ENCODE peak calls at places on chromosome 20, in seven cellular contexts. E, M, I, G, L, H and F are unnamed samples. For H3K4me1, the result is how much of the 10 kb centered on the place peaks cover.

GRCh38 chr20:59143326-59143725 is 20.3 kb upstream of the ZNF831 start:
- DNase-seq in E (no peak), M (no peak), I (no peak), G (no peak), L (no peak), H (no peak), F (no peak)

GRCh38 chr20:1955289-1955688 is 38.6 kb downstream of the PDYN start:
- DNase-seq in E (no peak), M (no peak), I (no peak), G (no peak), L (no peak), H (peak), F (no peak)

GRCh38 chr20:38049800-38050199 is 16.3 kb downstream of the RPRD1B start:
- DNase-seq in E (no peak), M (no peak), I (no peak), G (no peak), L (no peak), H (no peak), F (no peak)

GRCh38 chr20:63541371-63541770 is 4.2 kb upstream of the PTK6 start:
- DNase-seq in E (no peak), M (no peak), I (no peak), G (no peak), L (no peak), H (no peak), F (no peak)

GRCh38 chr20:63951398-63952209 is 4.6 kb downstream of the UCKL1 start:
- DNase-seq in E (no peak), M (no peak), I (no peak), G (peak), L (peak), H (no peak), F (no peak)

GRCh38 chr20:38751360-38751976 is 3.2 kb downstream of the ACTR5 start:
- DNase-seq in E (peak), M (peak), I (peak), G (no peak), L (no peak), H (peak), F (peak)

GRCh38 chr20:38723982-38724602 is at the start of gene SLC32A1:
- DNase-seq in E (no peak), M (no peak), I (peak), G (no peak), L (no peak), H (peak), F (no peak)

GRCh38 chr20:12358006-12358654 is 440.4 kb downstream of the BTBD3 start:
- DNase-seq in E (no peak), M (peak), I (no peak), G (no peak), L (no peak), H (peak), F (no peak)

GRCh38 chr20:16864069-16864468 is 115.9 kb downstream of the OTOR start:
- DNase-seq in E (no peak), M (no peak), I (no peak), G (no peak), L (peak), H (no peak), F (no peak)

GRCh38 chr20:634526-634925 is 18.5 kb downstream of the SRXN1 start:
- DNase-seq in E (no peak), M (no peak), I (no peak), G (no peak), L (no peak), H (peak), F (no peak)

GRCh38 chr20:17785007-17785406 is 85.2 kb downstream of the BANF2 start:
- DNase-seq in E (no peak), M (no peak), I (no peak), G (no peak), L (no peak), H (no peak), F (no peak)

GRCh38 chr20:46128310-46129151 is 10.4 kb downstream of the CD40 start:
- DNase-seq in E (no peak), M (peak), I (peak), G (no peak), L (peak), H (peak), F (no peak)

GRCh38 chr20:39378781-39379180 is 416.6 kb downstream of the DHX35 start:
- DNase-seq in E (no peak), M (no peak), I (no peak), G (no peak), L (no peak), H (no peak), F (no peak)

GRCh38 chr20:31566332-31566657 is 38.8 kb upstream of the ID1 start:
- DNase-seq in E (no peak), M (no peak), I (no peak), G (no peak), L (no peak), H (no peak), F (no peak)
- H3K4me1 ChIP-seq in E (under half), M (under half), I (under half), G (under half), L (under half), H (under half), F (under half)

GRCh38 chr20:36542516-36543186 is 1.3 kb downstream of the MYL9 start:
- DNase-seq in E (no peak), M (no peak), I (no peak), G (no peak), L (peak), H (no peak), F (no peak)
- H3K4me3 ChIP-seq in E (no peak), M (peak), I (no peak), G (peak), L (peak), H (peak), F (no peak)

DNA sequence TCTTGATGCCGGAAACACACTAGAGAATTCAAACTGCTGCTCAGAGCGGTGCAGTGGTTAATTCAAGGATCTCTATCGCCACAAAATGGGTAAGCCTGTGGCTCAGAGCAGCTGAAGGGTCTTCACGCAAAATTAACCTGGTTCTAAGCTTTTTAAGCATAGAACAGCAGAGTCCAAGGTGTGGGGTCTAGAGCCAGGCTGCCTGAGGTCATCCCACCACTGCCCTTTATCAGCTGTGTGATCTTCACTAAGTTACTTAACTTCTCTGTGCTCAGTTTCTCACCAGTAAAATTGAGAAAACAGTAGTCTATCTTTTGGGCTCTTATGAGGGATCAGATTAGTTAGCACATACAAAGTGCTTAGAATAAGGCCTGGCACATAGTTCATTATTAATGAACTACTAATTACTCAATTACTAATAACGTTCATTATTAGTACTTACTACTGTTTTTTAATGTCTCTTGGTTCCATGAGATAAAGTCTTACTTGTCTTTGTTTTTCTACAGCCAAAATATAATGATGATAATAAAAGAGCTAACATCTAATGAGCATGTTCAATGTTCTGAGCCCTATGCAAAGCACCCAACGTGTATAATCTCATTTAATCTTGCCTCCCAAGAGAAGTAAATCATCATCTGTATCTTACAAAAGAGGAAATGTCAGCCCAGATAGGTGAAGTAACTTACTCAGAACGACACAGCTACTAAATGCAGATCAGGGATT is 92.9 kb downstream of the NFATC2 start:
- DNase-seq in E (no peak), M (no peak), I (no peak), G (no peak), L (no peak), H (no peak), F (no peak)
- H3K27ac ChIP-seq in E (no peak), M (peak), I (no peak), G (no peak), L (no peak), H (no peak), F (no peak)

GRCh38 chr20:62148908-62149314 is 5.3 kb downstream of the SS18L1 start:
- DNase-seq in E (no peak), M (no peak), I (no peak), G (no peak), L (no peak), H (no peak), F (no peak)
- H3K4me1 ChIP-seq in E (under half), M (under half), I (half or more), G (under half), L (under half), H (under half), F (under half)

GRCh38 chr20:57748601-57749130 is 38.9 kb upstream of the PMEPA1 start:
- DNase-seq in E (peak), M (peak), I (no peak), G (peak), L (peak), H (peak), F (peak)
- H3K4me3 ChIP-seq in E (peak), M (no peak), I (no peak), G (no peak), L (peak), H (no peak), F (peak)

DNA sequence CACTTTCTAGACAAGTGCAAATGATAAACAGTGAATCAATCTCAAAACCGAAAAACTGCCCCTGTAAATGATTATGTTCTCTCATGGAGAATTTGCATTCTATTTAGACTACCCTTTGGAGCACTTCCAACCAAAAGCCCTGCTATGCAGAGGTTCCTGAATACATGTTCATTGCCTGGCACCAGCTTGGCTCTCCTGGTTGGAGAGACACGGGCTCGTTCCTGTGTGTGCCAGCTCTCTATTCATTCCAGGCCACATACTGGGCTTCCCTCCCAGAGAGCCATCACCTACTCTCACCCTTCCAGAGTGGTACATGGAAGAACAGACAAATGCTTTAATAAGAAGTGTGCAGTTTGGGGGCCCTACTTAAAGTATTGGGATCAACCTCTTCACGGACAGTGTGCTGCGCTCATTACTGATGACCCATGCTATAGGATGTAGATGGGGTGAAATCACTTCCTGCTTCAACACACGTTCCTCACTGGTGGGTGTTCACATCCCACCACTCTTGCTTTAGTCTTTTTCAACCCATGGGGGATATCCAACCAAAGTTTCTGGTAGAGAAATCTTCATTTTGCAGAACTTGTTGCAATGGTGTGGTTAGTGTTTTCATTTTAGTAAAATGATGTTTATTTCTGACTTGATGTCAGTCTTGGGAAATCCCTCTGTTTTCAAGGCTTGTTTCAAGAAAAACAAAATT is 38.5 kb upstream of the NAA20 start:
- DNase-seq in E (no peak), M (no peak), I (no peak), G (no peak), L (no peak), H (no peak), F (no peak)
- H3K27ac ChIP-seq in E (no peak), M (peak), I (no peak), G (no peak), L (no peak), H (no peak), F (no peak)

DNA sequence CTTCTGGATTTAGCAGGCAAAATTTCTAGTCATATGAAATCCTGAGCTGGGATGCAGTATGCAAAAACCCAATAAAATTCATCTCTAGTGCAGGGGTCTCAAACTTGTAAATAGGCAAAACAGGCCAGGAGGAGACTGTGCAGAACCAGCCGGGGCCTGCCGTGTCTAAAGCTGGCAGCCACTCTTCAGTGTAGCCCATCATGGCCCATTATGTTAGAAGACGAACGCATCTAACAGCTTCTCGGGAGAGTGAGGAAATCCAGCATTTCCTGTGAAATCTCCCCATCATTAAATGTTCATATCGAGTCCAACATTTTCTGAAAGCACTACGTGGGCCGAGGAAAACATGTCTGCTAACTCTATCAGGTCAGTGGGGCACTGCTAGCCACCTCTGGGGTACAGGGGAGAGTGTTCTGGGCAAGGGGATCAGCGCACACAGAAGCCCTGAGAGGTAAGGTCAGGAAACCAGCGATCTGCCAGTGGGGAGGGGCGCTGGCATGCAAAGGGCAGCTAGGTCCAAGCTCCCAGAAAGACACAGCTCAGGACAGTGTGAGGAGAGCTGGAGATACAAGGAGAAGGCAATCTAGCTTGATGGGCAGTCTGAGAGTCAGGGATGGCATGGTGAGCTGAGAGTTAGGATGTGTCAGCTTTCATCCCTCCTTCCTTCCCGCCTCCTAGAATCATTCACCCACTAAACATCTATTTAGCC is 144.2 kb downstream of the PREX1 start:
- DNase-seq in E (no peak), M (no peak), I (no peak), G (no peak), L (no peak), H (no peak), F (no peak)
- H3K4me1 ChIP-seq in E (under half), M (under half), I (under half), G (under half), L (half or more), H (under half), F (under half)

GRCh38 chr20:49146442-49146841 is 41.7 kb downstream of the STAU1 start:
- DNase-seq in E (no peak), M (no peak), I (no peak), G (no peak), L (no peak), H (no peak), F (no peak)

GRCh38 chr20:49148601-49149000 is 39.5 kb downstream of the STAU1 start:
- DNase-seq in E (no peak), M (no peak), I (no peak), G (no peak), L (no peak), H (no peak), F (no peak)

GRCh38 chr20:49147269-49147668 is 40.9 kb downstream of the STAU1 start:
- DNase-seq in E (no peak), M (no peak), I (no peak), G (no peak), L (no peak), H (no peak), F (no peak)

GRCh38 chr20:49151437-49151836 is 36.7 kb downstream of the STAU1 start:
- DNase-seq in E (no peak), M (no peak), I (no peak), G (no peak), L (no peak), H (no peak), F (no peak)

DNA sequence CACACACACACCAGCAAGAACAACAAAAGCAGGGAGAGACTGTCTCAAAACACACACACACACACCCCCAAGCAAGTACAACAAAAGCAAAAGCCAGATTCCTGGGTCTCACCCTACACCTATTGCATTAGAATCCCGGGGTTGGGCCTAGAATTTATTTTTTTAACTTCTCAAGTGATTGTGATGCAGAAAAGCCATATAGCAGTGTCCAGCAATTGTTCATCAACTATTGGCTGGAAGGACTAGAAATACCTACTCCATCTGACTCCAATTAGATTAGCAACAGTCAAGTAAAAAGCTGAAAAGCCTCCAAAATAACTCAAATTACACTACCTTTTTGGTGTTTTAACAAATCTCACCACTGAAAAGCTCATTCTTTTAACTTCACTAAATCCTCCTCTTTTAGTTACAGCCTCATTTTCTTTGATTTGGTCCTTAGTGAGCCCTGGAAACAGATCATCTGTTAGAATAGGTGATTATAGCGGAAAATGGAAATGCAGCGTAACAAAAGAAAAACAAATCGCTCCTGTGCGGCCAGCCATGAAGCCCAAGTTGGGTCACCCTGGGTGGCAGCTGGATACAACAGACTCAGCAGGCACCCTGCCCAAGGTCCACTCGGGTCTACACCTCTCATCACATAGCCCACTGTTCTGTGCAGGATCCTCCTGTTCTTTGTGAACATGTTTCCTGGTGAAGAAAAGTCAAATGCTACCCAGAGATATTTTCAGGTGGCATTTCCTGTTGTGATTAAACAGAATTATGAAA is 38.7 kb downstream of the STAU1 start:
- DNase-seq in E (no peak), M (no peak), I (no peak), G (no peak), L (no peak), H (no peak), F (no peak)
- H3K4me3 ChIP-seq in E (no peak), M (no peak), I (no peak), G (no peak), L (no peak), H (no peak), F (no peak)

GRCh38 chr20:57688295-57688694 is 21.5 kb downstream of the PMEPA1 start:
- DNase-seq in E (no peak), M (no peak), I (no peak), G (no peak), L (no peak), H (no peak), F (no peak)
- H3K27ac ChIP-seq in E (no peak), M (no peak), I (no peak), G (no peak), L (no peak), H (no peak), F (no peak)